ENCODE peak calls at places on chromosomes 5 and 9, in six cellular contexts. L, W, C, I, B and Q are unnamed samples.
A peak's percentile ranks its signal among the peaks of the same experiment; 100 is the strongest.

GRCh38 chr5:139137703-139138102 is 60.5 kb downstream of the SIL1 start:
- DNase-seq in L (peak; percentile 44), W (no peak), I (peak; percentile 72), B (peak; percentile 45), C (peak; percentile 72), Q (no peak)

GRCh38 chr5:153496835-153497234 is 6.4 kb downstream of the GRIA1 start:
- DNase-seq in B (peak; percentile 56), I (peak; percentile 67), L (peak; percentile 20), W (peak; percentile 67), C (peak; percentile 73), Q (no peak)

GRCh38 chr5:95704150-95704549 is 21.4 kb upstream of the SPATA9 start:
- DNase-seq in C (peak; percentile 85), I (no peak), B (no peak), L (no peak), W (no peak), Q (no peak)

GRCh38 chr9:132160802-132161742 is 786 bp upstream of the NTNG2 start:
- DNase-seq in B (peak; percentile 71), W (peak; percentile 40), C (peak; percentile 84), I (peak; percentile 72), L (peak; percentile 84), Q (no peak)

GRCh38 chr5:25858019-25858418 is 1180.4 kb downstream of the CDH9 start:
- DNase-seq in I (no peak), C (no peak), W (no peak), L (peak; percentile 37), B (no peak), Q (peak; percentile 88)

GRCh38 chr9:70805953-70806352 is 315.5 kb downstream of the TRPM3 start:
- DNase-seq in C (peak; percentile 17), L (no peak), W (no peak), B (peak; percentile 58), I (no peak), Q (no peak)

GRCh38 chr9:21030389-21031035 is 928 bp downstream of the HACD4 start:
- DNase-seq in I (peak; percentile 27), W (peak; percentile 67), L (peak; percentile 26), B (peak; percentile 52), C (peak; percentile 69), Q (no peak)

GRCh38 chr9:121915304-121915625 is 177.8 kb downstream of the TTLL11 start:
- DNase-seq in C (no peak), W (no peak), B (no peak), L (no peak), I (no peak), Q (no peak)

GRCh38 chr5:1342268-1342667 is 2.6 kb downstream of the CLPTM1L start:
- DNase-seq in C (no peak), L (no peak), I (no peak), W (no peak), B (no peak), Q (no peak)

GRCh38 chr5:1762878-1763547 is 36.6 kb downstream of the MRPL36 start:
- DNase-seq in W (no peak), C (no peak), L (no peak), B (no peak), I (no peak), Q (peak; percentile 20)